ENCODE peak calls at places on chromosomes 3 and 15, in nine cellular contexts. Q is fibroblast of mammary gland; W is AG09309; U is CD8-positive, alpha-beta T cell; Y is NCI-H524; C is T47D; R is EH; D is HFFc6; V is foreskin keratinocyte. J is an unnamed sample.

GRCh38 chr3:125116311-125117069 is 60.7 kb upstream of the HEG1 start:
- DNase-seq in Q (peak), W (no peak), U (no peak), Y (no peak), C (peak), R (peak), D (peak), V (peak), J (peak)

GRCh38 chr3:127035672-127036071 is 52.8 kb downstream of the PLXNA1 start:
- DNase-seq in Q (peak), W (peak), U (no peak), Y (no peak), C (no peak), R (peak), D (peak), V (peak), J (peak)

GRCh38 chr15:31434418-31435255 is 108.0 kb downstream of the KLF13 start:
- DNase-seq in Q (peak), W (peak), U (peak), Y (no peak), C (no peak), R (peak), D (peak), V (peak), J (peak)

GRCh38 chr3:171328419-171329082 is 131.7 kb downstream of the TNIK start:
- DNase-seq in Q (peak), W (no peak), U (peak), Y (peak), C (no peak), R (peak), D (no peak), V (no peak), J (no peak)

GRCh38 chr15:63319065-63319464 is 41.7 kb downstream of the APH1B start:
- DNase-seq in Q (no peak), W (no peak), U (no peak), Y (no peak), C (no peak), R (peak), D (no peak), V (no peak), J (no peak)

GRCh38 chr3:114445233-114445632 is 151.4 kb downstream of the TIGIT start:
- DNase-seq in Q (peak), W (no peak), U (no peak), Y (no peak), C (no peak), R (peak), D (no peak), V (no peak), J (no peak)

GRCh38 chr15:69224383-69224782 is 63.9 kb downstream of the GLCE start:
- DNase-seq in Q (peak), W (no peak), U (no peak), Y (no peak), C (no peak), R (no peak), D (no peak), V (no peak), J (no peak)

GRCh38 chr3:78879516-78879860 is 888.3 kb downstream of the ROBO1 start:
- DNase-seq in Q (no peak), W (no peak), U (no peak), Y (peak), C (no peak), R (no peak), D (no peak), V (no peak), J (no peak)

GRCh38 chr15:55937040-55937439 is 56.4 kb downstream of the NEDD4 start:
- DNase-seq in Q (peak), W (peak), U (no peak), Y (no peak), C (no peak), R (peak), D (peak), V (no peak), J (no peak)

GRCh38 chr3:66993082-66993481 is 5.0 kb upstream of the KBTBD8 start:
- DNase-seq in Q (no peak), W (no peak), U (no peak), Y (no peak), C (no peak), R (no peak), D (no peak), V (no peak), J (no peak)

GRCh38 chr3:52093751-52094525 is 37.6 kb upstream of the DUSP7 start:
- DNase-seq in Q (peak), W (no peak), U (no peak), Y (no peak), C (no peak), R (peak), D (peak), V (no peak), J (no peak)

GRCh38 chr3:149534671-149535394 is 60.3 kb downstream of the TM4SF4 start:
- DNase-seq in Q (peak), W (peak), U (no peak), Y (no peak), C (no peak), R (peak), D (peak), V (no peak), J (no peak)